ENCODE peak calls at places on chromosomes 12 and 14, in seven cellular contexts. V is Peyer's patch, M is lower lobe of right lung, F is GM23338, D is NT2/D1, A is adrenal gland, G is aorta. U is an unnamed sample.
A peak's percentile ranks its signal among the peaks of the same experiment; 100 is the strongest.

GRCh38 chr12:88572785-88573565 is 7.3 kb downstream of the KITLG start:
- DNase-seq in V (no peak), M (no peak), F (peak; percentile 30), D (no peak), A (no peak), G (no peak), U (no peak)

GRCh38 chr12:124497658-124498057 is 69.8 kb downstream of the NCOR2 start:
- DNase-seq in V (no peak), M (no peak), F (no peak), D (no peak), A (peak; percentile 65), G (peak; percentile 85), U (no peak)

GRCh38 chr12:111907740-111908139 is 65.7 kb downstream of the MAPKAPK5 start:
- DNase-seq in V (no peak), M (no peak), F (no peak), D (no peak), A (no peak), G (no peak), U (no peak)

GRCh38 chr12:96033549-96034389 is 1.6 kb downstream of the LTA4H start:
- DNase-seq in V (peak; percentile 64), M (no peak), F (no peak), D (no peak), A (no peak), G (no peak), U (no peak)

GRCh38 chr12:5898874-5899273 is 46.2 kb downstream of the ANO2 start:
- DNase-seq in V (no peak), M (no peak), F (peak; percentile 76), D (no peak), A (no peak), G (no peak), U (no peak)

GRCh38 chr12:48092606-48093005 is 13.3 kb downstream of the SENP1 start:
- DNase-seq in V (no peak), M (no peak), F (no peak), D (no peak), A (no peak), G (no peak), U (no peak)

GRCh38 chr12:62785941-62786559 is 148.9 kb downstream of the PPM1H start:
- DNase-seq in V (no peak), M (no peak), F (no peak), D (no peak), A (no peak), G (no peak), U (no peak)

GRCh38 chr14:85991156-85991555 is 461.2 kb downstream of the FLRT2 start:
- DNase-seq in V (no peak), M (no peak), F (no peak), D (no peak), A (no peak), G (no peak), U (no peak)

GRCh38 chr14:22549981-22550670 is 38.9 kb downstream of the DAD1 start:
- DNase-seq in V (peak; percentile 65), M (no peak), F (peak; percentile 58), D (peak; percentile 18), A (no peak), G (no peak), U (peak; percentile 73)

GRCh38 chr12:49503674-49504180 is 35.1 kb upstream of the KCNH3 start:
- DNase-seq in V (no peak), M (no peak), F (peak; percentile 3), D (no peak), A (no peak), G (no peak), U (no peak)

GRCh38 chr14:93759781-93760307 is 28.4 kb downstream of the PRIMA1 start:
- DNase-seq in V (no peak), M (no peak), F (no peak), D (no peak), A (no peak), G (peak; percentile 72), U (no peak)

GRCh38 chr14:105205718-105206208 is 24.7 kb upstream of the NUDT14 start:
- DNase-seq in V (no peak), M (peak; percentile 64), F (no peak), D (no peak), A (peak; percentile 53), G (no peak), U (no peak)

GRCh38 chr14:79730911-79731310 is 480.4 kb downstream of the DIO2 start:
- DNase-seq in V (no peak), M (no peak), F (no peak), D (no peak), A (no peak), G (no peak), U (no peak)

GRCh38 chr12:65740873-65741600 is 83.2 kb upstream of the HMGA2 start:
- DNase-seq in V (peak; percentile 81), M (peak; percentile 70), F (peak; percentile 93), D (peak; percentile 82), A (peak; percentile 72), G (peak; percentile 68), U (peak; percentile 40)

GRCh38 chr12:70691018-70691672 is 53.9 kb upstream of the PTPRB start:
- DNase-seq in V (no peak), M (no peak), F (no peak), D (no peak), A (no peak), G (no peak), U (no peak)

GRCh38 chr14:68461086-68461485 is 331.8 kb downstream of the ZFP36L1 start:
- DNase-seq in V (no peak), M (no peak), F (no peak), D (no peak), A (no peak), G (no peak), U (no peak)
- H3K4me1 ChIP-seq in V (no peaks in the 10 kb centered on the region), M (peaks cover 42% of the 10 kb centered on the region), F (peaks cover 12% of the 10 kb centered on the region), D (peaks cover 3% of the 10 kb centered on the region), A (peaks cover 21% of the 10 kb centered on the region), G (peaks cover 10% of the 10 kb centered on the region), U (no peaks in the 10 kb centered on the region)

DNA sequence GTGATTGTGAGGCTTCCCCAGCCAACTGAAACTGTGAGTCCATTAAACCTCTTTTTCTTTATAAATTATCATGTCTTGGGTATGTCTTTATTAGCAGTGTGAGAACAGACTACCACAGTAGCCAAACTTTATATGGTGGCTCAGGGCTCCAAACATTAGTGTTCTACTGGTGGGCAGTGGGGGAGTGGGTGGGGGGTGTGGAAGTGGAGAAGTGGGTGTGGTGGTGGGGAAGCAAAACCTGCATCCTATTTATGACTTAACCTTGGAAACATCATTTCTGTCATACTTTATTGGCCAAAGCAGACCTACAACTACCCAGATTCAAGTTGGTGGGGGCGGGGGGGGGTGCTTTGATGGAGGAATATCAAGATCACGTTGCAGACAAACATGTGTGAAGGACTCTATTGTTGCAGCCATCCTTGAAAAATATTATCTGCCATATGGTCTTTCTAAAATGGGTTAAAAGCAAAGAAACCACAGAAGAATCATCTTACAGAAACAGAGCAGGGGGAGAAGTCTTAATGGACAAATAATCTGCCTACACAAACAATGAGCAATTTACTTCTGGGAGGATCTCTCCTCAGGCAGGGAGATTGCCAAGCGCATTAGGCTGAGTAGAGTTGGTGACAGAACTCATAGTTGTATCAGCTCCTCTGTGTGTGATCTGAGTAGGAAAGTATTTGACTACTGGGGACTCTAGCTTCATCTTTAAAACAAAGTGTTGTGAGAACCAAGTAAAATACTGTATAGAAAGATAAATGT is 1.4 kb upstream of the PWP1 start:
- DNase-seq in V (no peak), M (no peak), F (no peak), D (no peak), A (no peak), G (no peak), U (no peak)
- H3K4me3 ChIP-seq in V (no peak overlapping the region), M (peak overlapping the region; percentile 95), F (peak overlapping the region; percentile 91), D (peak overlapping the region; percentile 99), A (no peak overlapping the region), G (no peak overlapping the region), U (no peak overlapping the region)

GRCh38 chr14:52692248-52692962 is 3.0 kb downstream of the ERO1A start:
- DNase-seq in V (peak; percentile 60), M (no peak), F (no peak), D (no peak), A (no peak), G (no peak), U (no peak)
- H3K4me1 ChIP-seq in V (no peaks in the 10 kb centered on the region), M (peaks cover 40% of the 10 kb centered on the region), F (peaks cover 20% of the 10 kb centered on the region), D (no peaks in the 10 kb centered on the region), A (peaks cover 5% of the 10 kb centered on the region), G (peaks cover 5% of the 10 kb centered on the region), U (peaks cover 32% of the 10 kb centered on the region)

GRCh38 chr12:2615665-2616387 is 178.9 kb upstream of the FKBP4 start:
- DNase-seq in V (no peak), M (no peak), F (peak; percentile 50), D (no peak), A (no peak), G (peak; percentile 19), U (no peak)

GRCh38 chr12:2610358-2610757 is 184.4 kb upstream of the FKBP4 start:
- DNase-seq in V (no peak), M (no peak), F (no peak), D (no peak), A (no peak), G (peak; percentile 25), U (no peak)

GRCh38 chr12:2614341-2614740 is 180.4 kb upstream of the FKBP4 start:
- DNase-seq in V (no peak), M (no peak), F (no peak), D (no peak), A (no peak), G (peak; percentile 1), U (no peak)

GRCh38 chr12:2616763-2617162 is 178.0 kb upstream of the FKBP4 start:
- DNase-seq in V (no peak), M (no peak), F (no peak), D (no peak), A (no peak), G (peak; percentile 24), U (no peak)

DNA sequence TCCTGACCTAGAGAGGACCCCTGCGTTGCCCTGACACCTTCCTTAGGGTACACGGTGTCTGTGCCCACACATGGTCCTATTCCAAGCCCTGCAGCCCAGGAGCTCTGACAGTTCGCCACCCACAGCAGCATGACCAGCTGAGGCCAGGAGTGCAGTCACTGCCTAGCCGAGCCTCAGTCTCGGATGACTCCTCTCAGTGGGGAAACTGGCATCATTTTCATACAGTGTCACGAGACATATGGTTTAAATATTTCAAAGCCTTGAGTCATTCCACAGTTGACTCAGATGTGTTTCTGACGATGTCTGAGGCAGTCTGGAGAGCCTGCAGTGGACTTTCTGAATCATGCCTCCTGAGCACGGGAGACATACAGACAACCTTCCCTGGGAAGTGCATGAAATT is 181.1 kb upstream of the FKBP4 start:
- DNase-seq in V (no peak), M (no peak), F (no peak), D (no peak), A (peak; percentile 28), G (peak; percentile 81), U (no peak)
- H3K4me3 ChIP-seq in V (no peak overlapping the region), M (no peak overlapping the region), F (no peak overlapping the region), D (no peak overlapping the region), A (no peak overlapping the region), G (no peak overlapping the region), U (no peak overlapping the region)